ENCODE peak calls at places on chromosomes 7 and 10, in nine cellular contexts. G is Peyer's patch, W is AG04450, E is HL-60, V is left ventricle myocardium inferior, M is cardiac muscle cell, Z is heart left ventricle, D is IMR-90, U is suprapubic skin. P is an unnamed sample.

GRCh38 chr10:22727112-22727511 is 12.7 kb upstream of the PIP4K2A start:
- DNase-seq in G (no peak), W (no peak), E (no peak), V (no peak), M (peak), Z (no peak), D (no peak), U (no peak), P (no peak)

GRCh38 chr7:126856691-126857291 is 395.9 kb downstream of the GRM8 start:
- DNase-seq in G (no peak), W (no peak), E (peak), V (no peak), M (no peak), Z (no peak), D (no peak), U (no peak), P (no peak)

GRCh38 chr7:69114374-69114773 is 483.9 kb upstream of the AUTS2 start:
- DNase-seq in G (no peak), W (no peak), E (no peak), V (no peak), M (peak), Z (no peak), D (no peak), U (no peak), P (no peak)

GRCh38 chr10:124259139-124259825 is 159.4 kb downstream of the OAT start:
- DNase-seq in G (no peak), W (no peak), E (peak), V (no peak), M (peak), Z (no peak), D (no peak), U (peak), P (no peak)

GRCh38 chr7:111086532-111086931 is 4.4 kb upstream of the LRRN3 start:
- DNase-seq in G (no peak), W (no peak), E (no peak), V (no peak), M (no peak), Z (no peak), D (peak), U (no peak), P (no peak)

GRCh38 chr10:125144693-125145623 is 15.4 kb downstream of the CTBP2 start:
- DNase-seq in G (peak), W (no peak), E (peak), V (no peak), M (peak), Z (peak), D (peak), U (no peak), P (peak)

GRCh38 chr7:139421123-139421522 is 61.4 kb downstream of the LUC7L2 start:
- DNase-seq in G (no peak), W (no peak), E (no peak), V (no peak), M (no peak), Z (no peak), D (no peak), U (no peak), P (no peak)

GRCh38 chr7:101216860-101217387 is 457 bp downstream of the PLOD3 start:
- DNase-seq in G (no peak), W (no peak), E (no peak), V (no peak), M (no peak), Z (no peak), D (no peak), U (no peak), P (no peak)

GRCh38 chr10:97279121-97279815 is 13.2 kb downstream of the ARHGAP19 start:
- DNase-seq in G (no peak), W (no peak), E (peak), V (no peak), M (peak), Z (no peak), D (peak), U (no peak), P (no peak)

GRCh38 chr10:6215241-6215640 is 12.5 kb downstream of the PFKFB3 start:
- DNase-seq in G (no peak), W (no peak), E (no peak), V (no peak), M (no peak), Z (no peak), D (no peak), U (no peak), P (no peak)

GRCh38 chr7:44284881-44285541 is 40.4 kb downstream of the CAMK2B start:
- DNase-seq in G (peak), W (no peak), E (no peak), V (peak), M (no peak), Z (peak), D (no peak), U (peak), P (peak)

GRCh38 chr10:86290933-86291615 is 75.5 kb downstream of the GRID1 start:
- DNase-seq in G (peak), W (no peak), E (no peak), V (no peak), M (no peak), Z (no peak), D (no peak), U (no peak), P (no peak)

GRCh38 chr10:114103286-114103685 is 59.6 kb downstream of the ADRB1 start:
- DNase-seq in G (no peak), W (peak), E (no peak), V (no peak), M (peak), Z (no peak), D (peak), U (no peak), P (no peak)

GRCh38 chr7:67019562-67020390 is 23.1 kb downstream of the TYW1 start:
- DNase-seq in G (peak), W (no peak), E (peak), V (no peak), M (no peak), Z (no peak), D (peak), U (no peak), P (no peak)

DNA sequence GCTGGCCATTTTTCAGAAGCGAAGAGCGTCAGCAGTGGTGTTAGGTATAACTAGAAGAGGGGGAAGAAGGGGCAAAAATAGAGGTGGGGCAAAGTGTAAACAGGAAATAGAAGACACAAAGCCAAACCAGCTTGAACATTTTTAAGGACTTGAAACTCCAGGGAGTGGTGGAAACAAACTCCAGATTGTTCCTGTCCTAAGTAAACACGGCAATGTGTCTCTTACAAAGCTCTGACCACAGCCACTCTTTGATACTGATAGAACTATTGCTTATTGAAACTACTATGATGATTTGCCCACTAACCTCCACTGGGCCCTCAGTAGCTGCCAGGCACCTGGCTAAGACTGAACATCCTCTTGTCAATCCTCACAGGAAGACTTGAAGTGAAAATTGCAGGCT is 20.8 kb upstream of the CDH23 start:
- DNase-seq in G (no peak), W (no peak), E (no peak), V (no peak), M (no peak), Z (no peak), D (no peak), U (no peak), P (no peak)
- H3K27ac ChIP-seq in G (no peak), W (no peak), E (no peak), V (no peak), M (no peak), Z (no peak), D (no peak), U (no peak), P (no peak)

GRCh38 chr10:27252267-27253000 is 11.8 kb upstream of the ACBD5 start:
- DNase-seq in G (peak), W (no peak), E (peak), V (peak), M (peak), Z (peak), D (peak), U (no peak), P (no peak)
- TF ChIP-seq CTCF in G (peak), W (peak), E (no peak), V (peak), M (peak), Z (peak), D (no peak), U (peak), P (peak)

DNA sequence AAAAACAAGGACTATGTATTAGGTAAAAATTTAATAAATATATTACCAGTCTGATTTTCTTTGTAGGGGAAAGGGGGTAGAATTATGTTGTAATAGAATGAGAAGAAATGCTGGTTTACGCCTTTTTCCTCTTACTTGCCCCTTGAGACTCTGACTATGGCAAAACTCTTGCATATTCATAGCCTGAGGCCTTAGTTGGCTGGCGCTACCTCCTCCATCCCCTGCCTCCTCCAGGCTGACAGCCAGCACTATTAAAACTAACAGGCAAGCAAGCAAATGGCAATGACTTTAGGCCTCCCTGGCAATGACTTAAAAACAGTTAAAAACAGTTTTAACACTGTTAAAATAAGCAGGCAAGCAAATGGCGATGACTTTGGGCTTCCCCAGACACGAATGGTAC is 14.4 kb downstream of the PKD2L1 start:
- DNase-seq in G (no peak), W (no peak), E (no peak), V (no peak), M (no peak), Z (no peak), D (no peak), U (no peak), P (no peak)
- H3K4me3 ChIP-seq in G (no peak), W (no peak), E (no peak), V (no peak), M (no peak), Z (no peak), D (no peak), U (no peak), P (no peak)

DNA sequence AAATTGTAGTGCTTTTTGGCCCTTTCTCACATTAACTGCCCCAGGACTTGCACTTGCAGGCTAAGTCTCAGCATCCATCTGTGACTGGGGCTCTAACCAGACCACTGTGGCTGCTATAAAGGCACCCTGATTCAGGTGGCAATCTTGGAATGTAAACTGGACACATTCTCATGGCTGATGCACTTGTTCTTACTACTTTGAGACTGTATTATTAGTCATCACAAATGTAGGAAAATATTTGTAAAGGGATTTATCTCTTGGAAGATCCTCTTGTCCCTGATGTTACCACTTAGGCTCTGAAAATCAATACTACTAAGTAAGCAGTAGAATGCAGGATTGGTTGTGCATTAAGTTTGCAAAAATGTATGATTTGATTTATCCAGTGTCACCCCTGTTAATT is 25.0 kb downstream of the PDE1C start:
- DNase-seq in G (no peak), W (no peak), E (no peak), V (no peak), M (no peak), Z (no peak), D (no peak), U (no peak), P (no peak)
- H3K27ac ChIP-seq in G (no peak), W (no peak), E (no peak), V (no peak), M (no peak), Z (no peak), D (no peak), U (no peak), P (no peak)

DNA sequence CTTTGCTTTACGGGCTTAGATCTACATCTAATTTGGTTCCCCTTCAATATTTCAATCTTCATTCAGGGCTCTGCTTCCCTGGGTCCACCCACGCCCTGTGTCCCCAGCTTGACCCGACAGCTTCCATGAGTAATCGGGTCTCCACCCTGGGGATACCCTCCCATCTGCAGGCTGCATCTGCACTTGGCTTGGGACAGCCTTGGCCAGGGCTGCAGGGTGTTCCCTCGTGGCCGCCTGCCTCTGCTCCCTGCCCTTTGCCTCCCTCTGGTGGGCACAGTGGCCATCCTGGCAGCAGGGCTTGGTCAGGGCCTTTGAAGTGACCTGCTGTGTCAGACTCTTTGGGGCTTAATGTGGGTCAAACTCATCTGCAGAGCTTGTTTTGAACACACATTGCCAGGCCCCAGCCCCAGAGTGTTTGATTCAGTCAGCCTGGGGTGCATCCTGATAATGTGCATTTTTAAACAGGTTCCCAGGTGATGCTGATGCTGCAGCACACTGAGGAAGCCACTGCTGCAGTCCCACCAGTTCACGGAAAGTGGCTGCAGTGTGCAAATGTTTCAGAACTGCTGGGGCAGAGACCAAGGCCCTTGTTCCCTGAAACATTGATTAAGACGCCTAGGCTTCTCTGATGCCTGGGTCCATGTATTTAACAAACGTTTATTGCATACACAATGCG is 80.7 kb upstream of the SEC61G start:
- DNase-seq in G (peak), W (no peak), E (no peak), V (peak), M (peak), Z (peak), D (peak), U (peak), P (no peak)
- TF ChIP-seq CTCF in G (peak), W (peak), E (no peak), V (peak), M (peak), Z (peak), D (peak), U (peak), P (peak)

GRCh38 chr10:110008518-110009339 is 945 bp downstream of the ADD3 start:
- DNase-seq in G (peak), W (no peak), E (peak), V (peak), M (peak), Z (peak), D (no peak), U (no peak), P (no peak)

GRCh38 chr10:110007701-110008517 is at the start of gene ADD3:
- DNase-seq in G (peak), W (peak), E (peak), V (peak), M (peak), Z (peak), D (peak), U (peak), P (peak)

GRCh38 chr10:110007171-110007700 is 548 bp upstream of the ADD3 start:
- DNase-seq in G (no peak), W (no peak), E (no peak), V (no peak), M (no peak), Z (no peak), D (peak), U (no peak), P (no peak)

GRCh38 chr10:110011679-110012078 is 3.9 kb downstream of the ADD3 start:
- DNase-seq in G (no peak), W (no peak), E (no peak), V (no peak), M (no peak), Z (no peak), D (no peak), U (no peak), P (no peak)

DNA sequence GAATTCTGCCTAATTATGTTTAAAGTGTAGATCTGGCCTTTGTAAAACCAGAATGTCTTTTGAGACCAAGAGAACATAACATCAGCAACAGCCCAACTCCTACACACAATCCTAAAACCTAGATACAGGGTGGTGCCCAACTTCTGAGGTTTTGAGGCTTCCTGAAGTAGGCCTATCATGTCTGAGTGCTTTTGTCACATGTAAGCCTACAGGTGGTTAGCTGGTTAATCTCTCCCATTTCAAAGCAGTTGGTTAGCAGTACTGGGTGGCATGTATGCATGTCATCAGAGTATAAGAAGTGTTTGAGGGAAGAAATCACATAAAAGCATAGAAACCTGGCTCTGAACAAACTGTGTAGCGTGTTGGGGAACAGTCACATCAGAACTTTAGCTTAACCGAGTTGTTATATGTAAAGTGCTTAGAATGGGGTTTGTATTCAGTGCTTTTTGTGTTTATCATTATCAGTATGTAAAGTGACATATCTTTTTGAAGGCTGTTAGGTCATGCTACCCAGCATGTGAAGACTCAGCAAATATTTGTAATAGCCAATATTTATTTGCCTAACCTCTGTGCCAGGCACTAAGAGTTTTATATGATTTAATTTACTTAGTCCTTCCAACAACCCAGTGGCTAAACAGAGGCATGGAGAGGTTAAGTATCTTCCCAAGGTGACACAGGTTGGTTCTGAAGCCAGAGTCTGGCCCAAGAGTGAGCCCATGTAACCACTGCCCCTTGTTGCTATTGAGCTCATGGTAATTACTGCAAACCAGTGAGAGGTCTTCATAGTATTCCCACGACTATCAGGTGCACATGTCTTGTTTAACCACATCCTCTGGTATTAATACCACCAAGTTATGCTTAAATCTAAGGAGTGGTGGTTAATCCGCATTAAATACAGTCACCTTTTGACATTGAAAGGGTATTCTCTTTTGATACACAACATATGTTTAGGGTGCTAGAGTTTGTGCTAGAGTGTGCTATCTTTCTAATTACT is 2.6 kb downstream of the ADD3 start:
- DNase-seq in G (no peak), W (no peak), E (peak), V (no peak), M (no peak), Z (no peak), D (peak), U (no peak), P (no peak)
- H3K4me3 ChIP-seq in G (no peak), W (peak), E (no peak), V (peak), M (peak), Z (peak), D (no peak), U (peak), P (peak)

P was measured in dorsolateral prefrontal cortex.